ENCODE peak calls at places on chromosomes 16 and 17, in ten cellular contexts. F is AG20443; J is head of caudate nucleus; H is stimulated activated CD8-positive, alpha-beta memory T cell treated with anti-CD3 and anti-CD28 coated beads, Interleukin-4, amount 100 ng/mL, for 24 hours; V is T-helper 9 cell; O is T-helper 1 cell; I is kidney glomerular epithelial cell; X is GDM1; L is C1 segment of cervical spinal cord; Y is EH. K is an unnamed sample.

GRCh38 chr17:33142703-33143299 is 150.3 kb downstream of the ASIC2 start:
- DNase-seq in F (peak; percentile 33), J (no peak), H (no peak), V (no peak), O (no peak), I (peak; percentile 57), X (no peak), L (no peak), Y (peak; percentile 35), K (no peak)

GRCh38 chr16:4868573-4868972 is 21.3 kb downstream of the UBN1 start:
- DNase-seq in F (no peak), J (peak; percentile 59), H (no peak), V (no peak), O (no peak), I (no peak), X (no peak), L (no peak), Y (no peak), K (no peak)

GRCh38 chr16:2979669-2980226 is 498 bp downstream of the PKMYT1 start:
- DNase-seq in F (peak; percentile 30), J (no peak), H (no peak), V (no peak), O (no peak), I (no peak), X (no peak), L (no peak), Y (no peak), K (no peak)

GRCh38 chr16:64926476-64926875 is 195.4 kb downstream of the CDH11 start:
- DNase-seq in F (no peak), J (no peak), H (no peak), V (no peak), O (no peak), I (no peak), X (no peak), L (no peak), Y (no peak), K (no peak)

GRCh38 chr16:46746821-46747776 is 1.0 kb downstream of the MYLK3 start:
- DNase-seq in F (peak; percentile 17), J (peak; percentile 7), H (no peak), V (no peak), O (no peak), I (no peak), X (no peak), L (no peak), Y (peak; percentile 24), K (peak; percentile 49)

GRCh38 chr16:72848759-72849664 is 198.9 kb downstream of the ZFHX3 start:
- DNase-seq in F (peak; percentile 86), J (peak; percentile 78), H (no peak), V (no peak), O (no peak), I (peak; percentile 88), X (no peak), L (peak; percentile 19), Y (peak; percentile 96), K (peak; percentile 92)

GRCh38 chr17:5120036-5120435 is 4.2 kb downstream of the USP6 start:
- DNase-seq in F (no peak), J (no peak), H (no peak), V (no peak), O (no peak), I (no peak), X (no peak), L (no peak), Y (no peak), K (no peak)

GRCh38 chr16:89924298-89924924 is 1.3 kb downstream of the TUBB3 start:
- DNase-seq in F (peak; percentile 51), J (peak; percentile 80), H (no peak), V (no peak), O (peak; percentile 35), I (no peak), X (no peak), L (no peak), Y (peak; percentile 60), K (no peak)

GRCh38 chr17:38464723-38465419 is 36.6 kb downstream of the ARHGAP23 start:
- DNase-seq in F (peak; percentile 96), J (peak; percentile 93), H (no peak), V (no peak), O (no peak), I (peak; percentile 90), X (no peak), L (peak; percentile 70), Y (peak; percentile 96), K (peak; percentile 86)

GRCh38 chr16:4142268-4142667 is 26.0 kb upstream of the ADCY9 start:
- DNase-seq in F (peak; percentile 52), J (no peak), H (no peak), V (peak; percentile 36), O (peak; percentile 28), I (no peak), X (no peak), L (no peak), Y (no peak), K (no peak)

GRCh38 chr16:351804-352520 is 561 bp downstream of the AXIN1 start:
- DNase-seq in F (peak; percentile 67), J (peak; percentile 54), H (no peak), V (peak; percentile 39), O (no peak), I (no peak), X (no peak), L (no peak), Y (peak; percentile 35), K (peak; percentile 79)

GRCh38 chr17:49553676-49554335 is 21.9 kb upstream of the NXPH3 start:
- DNase-seq in F (no peak), J (no peak), H (no peak), V (no peak), O (no peak), I (no peak), X (no peak), L (no peak), Y (no peak), K (no peak)

GRCh38 chr17:42577532-42578281 is at the start of gene PSMC3IP:
- DNase-seq in F (peak; percentile 98), J (peak; percentile 97), H (peak; percentile 92), V (peak; percentile 88), O (peak; percentile 91), I (peak; percentile 84), X (peak; percentile 93), L (peak; percentile 88), Y (peak; percentile 95), K (peak; percentile 98)

GRCh38 chr17:40490289-40490853 is 11.1 kb downstream of the TNS4 start:
- DNase-seq in F (peak; percentile 82), J (peak; percentile 79), H (no peak), V (no peak), O (no peak), I (peak; percentile 61), X (no peak), L (peak; percentile 25), Y (peak; percentile 74), K (no peak)

GRCh38 chr16:66337434-66338188 is 28.9 kb upstream of the CDH5 start:
- DNase-seq in F (no peak), J (no peak), H (no peak), V (no peak), O (no peak), I (no peak), X (no peak), L (no peak), Y (no peak), K (peak; percentile 15)

GRCh38 chr17:67421869-67422273 is 44.8 kb downstream of the PITPNC1 start:
- DNase-seq in F (peak; percentile 85), J (no peak), H (no peak), V (peak; percentile 30), O (peak; percentile 45), I (peak; percentile 88), X (no peak), L (no peak), Y (peak; percentile 85), K (no peak)

GRCh38 chr16:67865318-67865717 is 7.5 kb upstream of the EDC4 start:
- DNase-seq in F (peak; percentile 61), J (no peak), H (no peak), V (no peak), O (no peak), I (no peak), X (no peak), L (no peak), Y (peak; percentile 59), K (no peak)

GRCh38 chr17:31564291-31564690 is 172.8 kb downstream of the RAB11FIP4 start:
- DNase-seq in F (no peak), J (no peak), H (no peak), V (no peak), O (no peak), I (no peak), X (no peak), L (no peak), Y (no peak), K (no peak)

GRCh38 chr17:27540300-27541105 is 84.3 kb downstream of the KSR1 start:
- DNase-seq in F (peak; percentile 96), J (peak; percentile 76), H (no peak), V (no peak), O (no peak), I (peak; percentile 82), X (no peak), L (peak; percentile 42), Y (peak; percentile 99), K (peak; percentile 94)

GRCh38 chr17:13598353-13599167 is 3.2 kb downstream of the HS3ST3A1 start:
- DNase-seq in F (no peak), J (no peak), H (no peak), V (no peak), O (no peak), I (no peak), X (no peak), L (no peak), Y (no peak), K (no peak)

GRCh38 chr17:10120749-10121148 is 77.7 kb downstream of the GAS7 start:
- DNase-seq in F (no peak), J (no peak), H (no peak), V (no peak), O (no peak), I (no peak), X (no peak), L (no peak), Y (no peak), K (peak; percentile 54)

GRCh38 chr16:31265329-31266245 is 5.8 kb downstream of the ITGAM start:
- DNase-seq in F (peak; percentile 57), J (no peak), H (peak; percentile 68), V (peak; percentile 34), O (peak; percentile 28), I (peak; percentile 54), X (no peak), L (no peak), Y (no peak), K (peak; percentile 64)

GRCh38 chr17:45429338-45430005 is 3.2 kb downstream of the ARHGAP27 start:
- DNase-seq in F (peak; percentile 23), J (no peak), H (no peak), V (no peak), O (no peak), I (no peak), X (no peak), L (no peak), Y (no peak), K (peak; percentile 65)

GRCh38 chr17:81241648-81242420 is 2.7 kb downstream of the NDUFAF8 start:
- DNase-seq in F (peak; percentile 75), J (peak; percentile 72), H (peak; percentile 61), V (peak; percentile 49), O (peak; percentile 45), I (no peak), X (peak; percentile 38), L (peak; percentile 9), Y (peak; percentile 44), K (no peak)

GRCh38 chr16:72989203-72989991 is 58.5 kb downstream of the ZFHX3 start:
- DNase-seq in F (peak; percentile 78), J (peak; percentile 55), H (no peak), V (no peak), O (no peak), I (peak; percentile 16), X (no peak), L (no peak), Y (peak; percentile 90), K (no peak)

GRCh38 chr16:84927621-84928591 is 83.4 kb downstream of the ZDHHC7 start:
- DNase-seq in F (no peak), J (no peak), H (no peak), V (no peak), O (no peak), I (no peak), X (no peak), L (no peak), Y (no peak), K (no peak)

GRCh38 chr17:50279181-50279526 is 4.9 kb downstream of the TMEM92 start:
- DNase-seq in F (peak; percentile 58), J (no peak), H (no peak), V (no peak), O (no peak), I (peak; percentile 65), X (no peak), L (no peak), Y (peak; percentile 74), K (no peak)

K was measured in upper lobe of right lung.